ENCODE peak calls at places on chromosomes 11 and 22, in eight cellular contexts. P, W, Y, H, D, M, N and B are unnamed samples.

GRCh38 chr22:39699631-39700348 is 129.2 kb downstream of the CACNA1I start:
- DNase-seq in P (no peak), W (no peak), Y (no peak), H (no peak), D (no peak), M (no peak), N (no peak), B (no peak)

GRCh38 chr22:39144101-39144815 is 8.2 kb downstream of the CBX7 start:
- DNase-seq in P (peak; percentile 82), W (peak; percentile 61), Y (peak; percentile 14), H (peak; percentile 74), D (no peak), M (peak; percentile 54), N (no peak), B (peak; percentile 80)

GRCh38 chr22:31757265-31757664 is 3.4 kb downstream of the DEPDC5 start:
- DNase-seq in P (no peak), W (no peak), Y (no peak), H (no peak), D (no peak), M (peak; percentile 23), N (no peak), B (no peak)

GRCh38 chr22:44583854-44584253 is 85.8 kb upstream of the RTL6 start:
- DNase-seq in P (no peak), W (peak; percentile 42), Y (no peak), H (no peak), D (no peak), M (no peak), N (no peak), B (no peak)

GRCh38 chr22:20979243-20979809 is 2.8 kb upstream of the LZTR1 start:
- DNase-seq in P (peak; percentile 83), W (peak; percentile 92), Y (no peak), H (peak; percentile 81), D (no peak), M (peak; percentile 93), N (no peak), B (peak; percentile 89)

GRCh38 chr11:114847599-114847998 is 169.3 kb downstream of the NXPE2 start:
- DNase-seq in P (no peak), W (no peak), Y (no peak), H (no peak), D (no peak), M (no peak), N (no peak), B (no peak)

GRCh38 chr11:73414977-73415492 is 38.8 kb downstream of the RELT start:
- DNase-seq in P (peak; percentile 28), W (no peak), Y (no peak), H (no peak), D (no peak), M (peak; percentile 53), N (no peak), B (peak; percentile 41)

GRCh38 chr22:19848298-19849224 is 6.1 kb downstream of the GNB1L start:
- DNase-seq in P (no peak), W (peak; percentile 65), Y (peak; percentile 83), H (peak; percentile 77), D (peak; percentile 21), M (no peak), N (peak; percentile 61), B (peak; percentile 21)

GRCh38 chr11:124198852-124199389 is 15.8 kb downstream of the OR10D3 start:
- DNase-seq in P (no peak), W (no peak), Y (no peak), H (no peak), D (no peak), M (no peak), N (no peak), B (no peak)

GRCh38 chr11:131977231-131977630 is 606.8 kb downstream of the NTM start:
- DNase-seq in P (no peak), W (no peak), Y (peak; percentile 40), H (no peak), D (no peak), M (no peak), N (peak; percentile 62), B (no peak)

GRCh38 chr11:8219257-8220021 is 44.2 kb downstream of the LMO1 start:
- DNase-seq in P (peak; percentile 60), W (peak; percentile 24), Y (peak; percentile 65), H (peak; percentile 70), D (peak; percentile 79), M (peak; percentile 69), N (peak; percentile 50), B (peak; percentile 73)

GRCh38 chr11:2114430-2115241 is 24.6 kb downstream of the IGF2 start:
- DNase-seq in P (no peak), W (peak; percentile 28), Y (no peak), H (no peak), D (no peak), M (peak; percentile 31), N (no peak), B (no peak)

GRCh38 chr22:31983911-31984661 is 39.8 kb downstream of the YWHAH start:
- DNase-seq in P (no peak), W (no peak), Y (no peak), H (no peak), D (no peak), M (peak; percentile 56), N (no peak), B (no peak)

GRCh38 chr11:45108070-45109064 is 38.1 kb upstream of the PRDM11 start:
- DNase-seq in P (no peak), W (no peak), Y (no peak), H (peak; percentile 48), D (no peak), M (no peak), N (no peak), B (no peak)

GRCh38 chr11:32774081-32774480 is 20.4 kb downstream of the CCDC73 start:
- DNase-seq in P (no peak), W (no peak), Y (no peak), H (no peak), D (no peak), M (no peak), N (no peak), B (no peak)

GRCh38 chr11:1992111-1992510 is 5.5 kb downstream of the H19 start:
- DNase-seq in P (no peak), W (no peak), Y (no peak), H (no peak), D (no peak), M (no peak), N (no peak), B (no peak)

GRCh38 chr11:19934828-19935259 is 222.2 kb downstream of the NAV2 start:
- DNase-seq in P (no peak), W (no peak), Y (no peak), H (no peak), D (no peak), M (no peak), N (no peak), B (no peak)

GRCh38 chr22:20239063-20239950 is 28.8 kb downstream of the RTN4R start:
- DNase-seq in P (no peak), W (no peak), Y (no peak), H (peak; percentile 19), D (no peak), M (peak; percentile 32), N (no peak), B (no peak)

GRCh38 chr11:69826773-69827172 is 7.6 kb upstream of the FGF3 start:
- DNase-seq in P (no peak), W (no peak), Y (no peak), H (no peak), D (no peak), M (no peak), N (no peak), B (no peak)

GRCh38 chr11:12706531-12707499 is 32.6 kb downstream of the TEAD1 start:
- DNase-seq in P (peak; percentile 76), W (no peak), Y (peak; percentile 83), H (peak; percentile 51), D (no peak), M (peak; percentile 62), N (no peak), B (no peak)

GRCh38 chr11:13486926-13487660 is 8.7 kb downstream of the PTH start:
- DNase-seq in P (peak; percentile 80), W (peak; percentile 82), Y (no peak), H (peak; percentile 57), D (peak; percentile 15), M (peak; percentile 58), N (no peak), B (peak; percentile 42)

GRCh38 chr11:78138694-78139421 is 568 bp downstream of the ALG8 start:
- DNase-seq in P (peak; percentile 64), W (no peak), Y (peak; percentile 22), H (peak; percentile 34), D (peak; percentile 31), M (peak; percentile 28), N (peak; percentile 39), B (peak; percentile 41)

DNA sequence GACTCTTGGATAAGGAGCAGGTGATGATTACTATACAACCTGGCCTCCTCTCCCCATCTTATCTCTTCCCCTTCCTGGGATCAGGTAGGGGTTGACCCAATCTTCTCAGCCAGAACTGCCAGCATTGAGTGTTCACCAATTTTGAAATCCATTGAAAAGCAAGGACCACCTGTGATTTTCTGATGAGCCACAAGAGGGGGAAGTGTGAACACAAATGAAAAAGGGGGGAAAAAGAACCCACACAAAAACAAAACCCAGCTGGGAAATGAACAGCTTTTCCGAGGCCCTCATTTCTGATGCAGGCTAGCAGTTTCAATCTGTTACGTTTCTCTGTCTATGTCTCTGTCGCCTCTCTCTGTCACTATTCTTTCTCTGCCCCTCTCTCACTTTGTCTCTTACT is 161.9 kb downstream of the INSC start:
- DNase-seq in P (peak; percentile 7), W (no peak), Y (peak; percentile 11), H (no peak), D (no peak), M (peak; percentile 6), N (no peak), B (no peak)
- TF ChIP-seq CTCF in P (no peak), W (no peak), Y (peak; percentile 11), H (peak; percentile 11), D (no peak), M (peak; percentile 27), N (no peak), B (no peak)

DNA sequence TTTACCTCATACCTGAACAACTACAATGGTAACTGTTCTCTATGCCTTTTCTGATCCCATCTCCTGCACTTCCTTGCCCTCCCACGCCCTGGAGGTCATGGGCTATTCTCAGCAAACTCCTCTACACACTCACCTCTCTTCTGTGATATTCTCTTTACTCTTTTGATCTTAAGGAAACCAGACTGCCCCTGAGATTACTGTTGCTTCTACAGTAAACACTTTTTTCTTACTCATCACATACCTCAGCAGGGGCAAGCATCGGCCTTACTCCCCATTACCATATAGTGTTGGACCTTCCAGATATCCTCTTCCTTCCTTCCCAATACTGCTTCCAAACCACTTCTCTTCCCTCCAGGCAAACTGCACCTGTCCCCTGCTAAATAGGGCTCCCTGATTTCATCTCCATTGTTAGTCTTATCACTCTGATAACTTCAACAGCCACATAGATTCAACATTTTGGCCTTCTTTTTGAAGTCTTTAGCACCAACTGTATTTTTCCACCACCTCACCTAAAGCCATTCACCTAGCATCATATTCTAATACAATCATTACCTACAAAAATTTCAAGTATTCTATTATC is 141.2 kb downstream of the RBFOX2 start:
- DNase-seq in P (no peak), W (no peak), Y (no peak), H (no peak), D (no peak), M (no peak), N (no peak), B (no peak)
- TF ChIP-seq CTCF in P (no peak), W (no peak), Y (no peak), H (no peak), D (no peak), M (no peak), N (no peak), B (no peak)

GRCh38 chr11:95764267-95764898 is 25.2 kb downstream of the FAM76B start:
- DNase-seq in P (peak; percentile 61), W (no peak), Y (peak; percentile 54), H (no peak), D (peak; percentile 13), M (peak; percentile 77), N (peak; percentile 46), B (peak; percentile 50)
- TF ChIP-seq CTCF in P (peak; percentile 43), W (peak; percentile 66), Y (peak; percentile 61), H (peak; percentile 67), D (peak; percentile 64), M (peak; percentile 55), N (peak; percentile 61), B (peak; percentile 20)

GRCh38 chr22:22422629-22423112 is 85.9 kb downstream of the ZNF280B start:
- DNase-seq in P (peak; percentile 91), W (peak; percentile 70), Y (peak; percentile 66), H (peak; percentile 79), D (peak; percentile 13), M (peak; percentile 71), N (peak; percentile 8), B (peak; percentile 84)
- TF ChIP-seq CTCF in P (peak; percentile 64), W (peak; percentile 66), Y (peak; percentile 77), H (peak; percentile 62), D (peak; percentile 56), M (peak; percentile 97), N (peak; percentile 64), B (peak; percentile 79)